ENCODE peak calls at places on chromosomes 2 and 18, in seven cellular contexts. One of them, this sample, is unnamed.

GRCh38 chr2:8432712-8433336 is 249.0 kb upstream of the ID2 start:
- DNase-seq in foreskin fibroblast: no peak
- DNase-seq in AG10803: no peak
- DNase-seq in cardiac muscle cell: no peak
- DNase-seq in NB4: no peak
- DNase-seq in AG04450: no peak
- DNase-seq in Caco-2: no peak
- DNase-seq in this sample: no peak

GRCh38 chr2:44515416-44515815 is 153.7 kb downstream of the CAMKMT start:
- DNase-seq in cardiac muscle cell: no peak
- DNase-seq in AG04450: no peak
- DNase-seq in NB4: no peak
- DNase-seq in AG10803: peak; percentile 20
- DNase-seq in foreskin fibroblast: peak; percentile 45
- DNase-seq in Caco-2: no peak
- DNase-seq in this sample: no peak

GRCh38 chr18:13272411-13272810 is 53.9 kb downstream of the LDLRAD4 start:
- DNase-seq in NB4: no peak
- DNase-seq in cardiac muscle cell: no peak
- DNase-seq in AG10803: no peak
- DNase-seq in foreskin fibroblast: no peak
- DNase-seq in AG04450: no peak
- DNase-seq in Caco-2: no peak
- DNase-seq in this sample: no peak

GRCh38 chr2:142142595-142142994 is 11.8 kb upstream of the LRP1B start:
- DNase-seq in AG04450: no peak
- DNase-seq in cardiac muscle cell: no peak
- DNase-seq in Caco-2: no peak
- DNase-seq in foreskin fibroblast: no peak
- DNase-seq in NB4: no peak
- DNase-seq in AG10803: no peak
- DNase-seq in this sample: no peak

GRCh38 chr2:85924522-85924921 is 35.7 kb upstream of the ST3GAL5 start:
- DNase-seq in AG10803: peak; percentile 90
- DNase-seq in Caco-2: no peak
- DNase-seq in foreskin fibroblast: peak; percentile 83
- DNase-seq in NB4: no peak
- DNase-seq in cardiac muscle cell: no peak
- DNase-seq in AG04450: no peak
- DNase-seq in this sample: no peak

GRCh38 chr2:238250896-238251295 is 11.1 kb upstream of the HES6 start:
- DNase-seq in AG04450: no peak
- DNase-seq in AG10803: no peak
- DNase-seq in cardiac muscle cell: no peak
- DNase-seq in NB4: no peak
- DNase-seq in Caco-2: no peak
- DNase-seq in foreskin fibroblast: no peak
- DNase-seq in this sample: no peak

GRCh38 chr2:107591541-107591940 is 235.2 kb upstream of the RGPD4 start:
- DNase-seq in Caco-2: no peak
- DNase-seq in foreskin fibroblast: peak; percentile 7
- DNase-seq in NB4: no peak
- DNase-seq in cardiac muscle cell: peak; percentile 46
- DNase-seq in AG04450: no peak
- DNase-seq in AG10803: peak; percentile 62
- DNase-seq in this sample: no peak

GRCh38 chr2:219571311-219572236 is at the start of gene OBSL1:
- DNase-seq in AG04450: no peak
- DNase-seq in NB4: peak; percentile 89
- DNase-seq in cardiac muscle cell: peak; percentile 97
- DNase-seq in foreskin fibroblast: peak; percentile 77
- DNase-seq in AG10803: peak; percentile 77
- DNase-seq in Caco-2: peak; percentile 90
- DNase-seq in this sample: no peak

GRCh38 chr2:203413796-203414195 is 85.6 kb downstream of the ABI2 start:
- DNase-seq in NB4: no peak
- DNase-seq in AG04450: no peak
- DNase-seq in foreskin fibroblast: no peak
- DNase-seq in cardiac muscle cell: no peak
- DNase-seq in Caco-2: no peak
- DNase-seq in AG10803: no peak
- DNase-seq in this sample: no peak

GRCh38 chr2:121179467-121179866 is 105.5 kb downstream of the TFCP2L1 start:
- DNase-seq in cardiac muscle cell: no peak
- DNase-seq in NB4: no peak
- DNase-seq in foreskin fibroblast: no peak
- DNase-seq in AG04450: no peak
- DNase-seq in Caco-2: no peak
- DNase-seq in AG10803: no peak
- DNase-seq in this sample: no peak

DNA sequence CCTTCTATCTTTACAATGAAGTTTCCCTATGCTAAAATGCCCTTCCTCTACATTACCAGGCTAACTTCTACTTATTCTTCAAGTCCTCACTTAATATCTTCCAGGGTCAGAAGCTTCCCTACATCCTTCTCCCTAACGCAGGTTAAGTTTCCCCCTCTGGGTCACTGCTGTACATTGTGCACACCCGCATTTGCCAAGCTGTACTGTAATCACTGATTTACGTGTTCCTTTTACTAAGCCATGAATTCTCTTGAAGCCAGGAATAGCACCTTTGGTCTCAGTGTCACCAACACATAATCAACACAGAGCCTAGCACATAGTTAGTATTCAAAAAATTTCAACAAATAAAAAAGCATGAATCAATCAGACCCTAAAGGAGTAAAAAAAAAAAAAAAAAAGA is 22.3 kb downstream of the ACVR1 start:
- DNase-seq in AG10803: no peak
- DNase-seq in Caco-2: no peak
- DNase-seq in cardiac muscle cell: no peak
- DNase-seq in NB4: no peak
- DNase-seq in AG04450: no peak
- DNase-seq in foreskin fibroblast: no peak
- DNase-seq in this sample: no peak
- TF ChIP-seq CTCF in AG10803: no peak
- TF ChIP-seq CTCF in Caco-2: no peak
- TF ChIP-seq CTCF in cardiac muscle cell: no peak
- TF ChIP-seq CTCF in NB4: no peak
- TF ChIP-seq CTCF in AG04450: no peak
- TF ChIP-seq CTCF in foreskin fibroblast: no peak
- TF ChIP-seq CTCF in this sample: no peak

DNA sequence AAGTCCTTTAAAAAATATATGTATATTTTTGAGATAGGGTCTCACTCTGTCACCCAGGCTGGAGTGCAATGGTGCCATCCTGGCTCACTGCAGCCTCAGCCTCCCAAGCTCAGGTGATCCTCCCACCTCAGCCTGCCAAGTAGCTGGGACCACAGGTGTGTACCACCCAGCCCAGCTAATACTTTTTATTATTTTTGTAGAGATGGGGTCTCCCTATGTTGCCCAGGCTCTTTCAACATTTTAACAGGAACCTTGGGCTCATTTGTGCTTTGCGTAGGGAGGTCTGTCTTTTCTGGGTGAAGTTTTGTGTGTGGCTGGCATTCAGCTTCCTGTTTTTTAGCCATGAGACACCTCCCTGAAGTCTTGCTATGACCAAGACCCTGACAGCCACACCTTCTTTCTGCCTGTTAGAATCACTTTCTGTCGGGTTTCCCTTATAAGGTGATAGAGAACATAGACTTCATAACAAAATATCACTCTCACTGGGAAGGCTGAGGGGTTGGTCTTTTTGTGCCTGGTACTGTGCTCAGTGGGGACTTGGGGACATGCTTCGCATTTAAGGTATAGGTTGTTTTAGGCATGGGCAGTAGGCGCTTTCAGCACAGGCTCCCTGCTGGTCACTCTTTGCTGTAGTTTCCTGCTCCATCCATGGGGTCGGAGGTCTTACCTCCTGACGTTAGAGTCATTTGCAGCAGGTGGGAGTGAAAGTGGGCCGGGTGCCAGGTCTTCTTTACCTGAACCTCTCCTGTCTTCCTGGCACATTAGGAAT is 3.4 kb downstream of the RAB31 start:
- DNase-seq in AG04450: no peak
- DNase-seq in AG10803: no peak
- DNase-seq in cardiac muscle cell: no peak
- DNase-seq in NB4: peak; percentile 78
- DNase-seq in foreskin fibroblast: no peak
- DNase-seq in Caco-2: no peak
- DNase-seq in this sample: no peak
- H3K4me3 ChIP-seq in AG04450: no peak overlapping the region
- H3K4me3 ChIP-seq in AG10803: no peak overlapping the region
- H3K4me3 ChIP-seq in cardiac muscle cell: no peak overlapping the region
- H3K4me3 ChIP-seq in NB4: no peak overlapping the region
- H3K4me3 ChIP-seq in foreskin fibroblast: no peak overlapping the region
- H3K4me3 ChIP-seq in Caco-2: no peak overlapping the region
- H3K4me3 ChIP-seq in this sample: no peak overlapping the region

GRCh38 chr2:227774895-227775842 is 29.5 kb downstream of the SCYGR8 start:
- DNase-seq in foreskin fibroblast: no peak
- DNase-seq in AG10803: no peak
- DNase-seq in Caco-2: no peak
- DNase-seq in NB4: no peak
- DNase-seq in cardiac muscle cell: no peak
- DNase-seq in AG04450: no peak
- DNase-seq in this sample: no peak

GRCh38 chr2:227772197-227772661 is 26.5 kb downstream of the SCYGR8 start:
- DNase-seq in AG10803: no peak
- DNase-seq in AG04450: no peak
- DNase-seq in cardiac muscle cell: no peak
- DNase-seq in foreskin fibroblast: no peak
- DNase-seq in Caco-2: no peak
- DNase-seq in NB4: peak; percentile 28
- DNase-seq in this sample: no peak

GRCh38 chr2:227772932-227773331 is 27.2 kb downstream of the SCYGR8 start:
- DNase-seq in cardiac muscle cell: no peak
- DNase-seq in Caco-2: no peak
- DNase-seq in NB4: no peak
- DNase-seq in AG10803: no peak
- DNase-seq in foreskin fibroblast: no peak
- DNase-seq in AG04450: no peak
- DNase-seq in this sample: no peak

DNA sequence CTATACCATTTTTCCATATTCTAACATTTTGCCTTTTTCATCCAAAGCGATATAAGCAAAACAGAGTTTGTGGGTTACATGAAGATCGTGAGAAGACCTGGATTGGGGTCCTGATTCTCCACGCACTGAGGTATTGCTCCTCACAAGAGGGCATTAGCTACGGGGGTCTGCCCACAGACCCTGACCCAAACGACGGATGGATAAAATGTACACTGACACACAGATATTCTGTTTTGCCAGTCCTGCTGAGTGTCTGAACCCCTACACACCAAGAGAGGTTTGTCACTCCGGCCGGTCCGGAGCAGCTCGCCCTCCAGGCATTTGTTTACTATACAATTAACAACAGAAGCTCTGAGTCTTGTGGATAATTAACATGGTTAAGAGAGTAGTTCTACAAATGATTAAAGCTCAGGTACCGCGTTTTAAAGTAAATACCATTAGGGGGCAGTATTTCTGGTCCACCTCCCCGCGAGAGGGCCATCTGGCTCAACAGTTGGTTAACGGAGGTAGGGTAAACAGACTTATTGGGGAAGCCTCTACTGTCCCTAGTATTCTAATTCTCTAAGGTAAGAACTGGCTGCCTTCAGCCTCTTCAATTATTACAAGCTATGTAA is 28.4 kb downstream of the SCYGR8 start:
- DNase-seq in cardiac muscle cell: no peak
- DNase-seq in foreskin fibroblast: no peak
- DNase-seq in Caco-2: no peak
- DNase-seq in AG10803: no peak
- DNase-seq in AG04450: no peak
- DNase-seq in NB4: no peak
- DNase-seq in this sample: no peak
- TF ChIP-seq CTCF in cardiac muscle cell: no peak
- TF ChIP-seq CTCF in foreskin fibroblast: peak; percentile 20
- TF ChIP-seq CTCF in Caco-2: no peak
- TF ChIP-seq CTCF in AG10803: peak; percentile 23
- TF ChIP-seq CTCF in AG04450: peak; percentile 7
- TF ChIP-seq CTCF in NB4: no peak
- TF ChIP-seq CTCF in this sample: no peak

GRCh38 chr18:7696846-7697245 is 129.7 kb downstream of the PTPRM start:
- DNase-seq in foreskin fibroblast: peak; percentile 37
- DNase-seq in AG10803: peak; percentile 14
- DNase-seq in Caco-2: no peak
- DNase-seq in cardiac muscle cell: no peak
- DNase-seq in NB4: no peak
- DNase-seq in AG04450: no peak
- DNase-seq in this sample: no peak

DNA sequence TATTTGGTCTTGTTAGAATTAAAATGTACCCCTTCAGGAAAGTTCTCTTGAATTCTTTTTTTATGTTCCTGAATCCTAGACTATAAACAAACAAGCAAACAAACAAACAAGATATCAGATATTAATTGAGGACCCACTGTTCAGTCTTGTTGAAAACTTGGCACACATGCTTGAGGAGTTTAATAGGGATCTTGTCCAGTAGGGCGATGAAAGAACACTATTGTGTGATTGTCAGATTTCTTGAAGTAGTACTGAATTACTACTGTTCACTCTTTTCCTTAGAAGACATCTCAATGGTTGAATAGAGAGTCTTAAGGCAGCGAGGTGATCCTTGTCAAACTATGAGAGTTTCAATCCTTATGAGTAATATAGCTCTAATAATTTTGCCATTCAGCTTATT is 130.2 kb downstream of the PTPRM start:
- DNase-seq in cardiac muscle cell: no peak
- DNase-seq in AG04450: no peak
- DNase-seq in AG10803: no peak
- DNase-seq in Caco-2: no peak
- DNase-seq in NB4: no peak
- DNase-seq in foreskin fibroblast: no peak
- DNase-seq in this sample: no peak
- H3K4me3 ChIP-seq in cardiac muscle cell: no peak overlapping the region
- H3K4me3 ChIP-seq in AG04450: no peak overlapping the region
- H3K4me3 ChIP-seq in AG10803: no peak overlapping the region
- H3K4me3 ChIP-seq in Caco-2: no peak overlapping the region
- H3K4me3 ChIP-seq in NB4: no peak overlapping the region
- H3K4me3 ChIP-seq in foreskin fibroblast: no peak overlapping the region
- H3K4me3 ChIP-seq in this sample: no peak overlapping the region

DNA sequence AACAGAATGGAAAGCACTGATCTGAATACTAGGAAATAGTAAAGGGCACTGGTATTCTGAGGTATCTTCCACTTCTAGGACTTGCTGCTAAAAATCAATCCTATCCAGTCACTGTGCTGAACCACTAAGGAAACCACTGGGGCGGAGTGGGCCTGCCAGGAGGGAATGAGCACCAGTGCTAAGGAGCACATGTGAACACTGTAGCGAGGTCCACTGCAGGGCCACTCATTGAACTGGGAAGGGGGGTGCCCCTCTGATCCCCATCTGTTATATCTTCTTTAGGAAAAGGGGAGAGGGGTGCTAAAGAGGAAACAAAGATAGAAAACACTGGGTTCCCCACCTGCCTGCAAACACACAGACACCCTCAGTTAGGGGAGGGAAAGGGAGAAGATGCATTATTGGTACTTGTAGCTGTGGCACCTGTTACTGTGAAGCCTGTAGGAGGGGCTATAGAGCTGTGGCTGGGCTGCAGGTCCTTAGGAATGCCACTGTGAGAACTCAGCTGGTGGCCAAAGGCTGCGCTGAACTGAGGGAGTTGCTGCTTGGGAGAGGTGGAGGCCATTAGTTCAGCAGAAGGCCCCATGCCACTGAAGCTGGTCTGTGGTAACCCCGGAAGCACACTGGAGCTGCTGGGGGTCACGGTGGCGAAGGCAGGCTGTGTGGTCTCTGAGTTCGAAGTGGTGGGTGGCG is 81.8 kb downstream of the INO80D start:
- DNase-seq in cardiac muscle cell: peak; percentile 59
- DNase-seq in foreskin fibroblast: no peak
- DNase-seq in NB4: peak; percentile 74
- DNase-seq in AG04450: no peak
- DNase-seq in Caco-2: peak; percentile 65
- DNase-seq in AG10803: no peak
- DNase-seq in this sample: no peak
- TF ChIP-seq CTCF in cardiac muscle cell: peak; percentile 31
- TF ChIP-seq CTCF in foreskin fibroblast: no peak
- TF ChIP-seq CTCF in NB4: peak; percentile 83
- TF ChIP-seq CTCF in AG04450: peak; percentile 31
- TF ChIP-seq CTCF in Caco-2: peak; percentile 78
- TF ChIP-seq CTCF in AG10803: peak; percentile 19
- TF ChIP-seq CTCF in this sample: peak; percentile 62

This sample was measured in LNCaP clone FGC.